ENCODE peak calls at places on chromosome 22, in seven cellular contexts. W, C, V, H, S, K and U are unnamed samples.
A peak's percentile ranks its signal among the peaks of the same experiment; 100 is the strongest.

GRCh38 chr22:24985824-24986214 is 33.3 kb downstream of the KIAA1671 start:
- DNase-seq in W (peak; percentile 10), C (peak; percentile 98), V (no peak), H (no peak), S (no peak), K (no peak), U (peak; percentile 67)

GRCh38 chr22:50112151-50113118 is 22.6 kb downstream of the MOV10L1 start:
- DNase-seq in W (peak; percentile 86), C (peak; percentile 89), V (no peak), H (no peak), S (no peak), K (no peak), U (peak; percentile 9)

GRCh38 chr22:25038239-25038638 is 85.7 kb downstream of the KIAA1671 start:
- DNase-seq in W (no peak), C (no peak), V (no peak), H (no peak), S (no peak), K (no peak), U (no peak)

GRCh38 chr22:46079861-46080821 is 70.2 kb upstream of the PPARA start:
- DNase-seq in W (no peak), C (no peak), V (no peak), H (no peak), S (no peak), K (no peak), U (no peak)

GRCh38 chr22:26172389-26172990 is 3.2 kb downstream of the SEZ6L start:
- DNase-seq in W (peak; percentile 4), C (peak; percentile 1), V (peak; percentile 69), H (peak; percentile 36), S (peak; percentile 72), K (peak; percentile 37), U (peak; percentile 67)

GRCh38 chr22:46613606-46613997 is 6.6 kb upstream of the GRAMD4 start:
- DNase-seq in W (no peak), C (peak; percentile 11), V (no peak), H (no peak), S (no peak), K (no peak), U (peak; percentile 38)

GRCh38 chr22:50085211-50085999 is at the start of gene MLC1:
- DNase-seq in W (peak; percentile 25), C (no peak), V (no peak), H (no peak), S (no peak), K (no peak), U (no peak)

GRCh38 chr22:38802671-38803121 is 8.8 kb upstream of the DNAL4 start:
- DNase-seq in W (peak; percentile 95), C (peak; percentile 86), V (peak; percentile 43), H (no peak), S (peak; percentile 52), K (peak; percentile 97), U (peak; percentile 62)

GRCh38 chr22:37167176-37167980 is 17.7 kb upstream of the IL2RB start:
- DNase-seq in W (no peak), C (no peak), V (no peak), H (no peak), S (no peak), K (no peak), U (no peak)

GRCh38 chr22:26903030-26903856 is 245.9 kb downstream of the MIAT start:
- DNase-seq in W (no peak), C (no peak), V (peak; percentile 56), H (peak; percentile 47), S (peak; percentile 70), K (no peak), U (peak; percentile 63)

GRCh38 chr22:32473388-32473952 is 1.1 kb upstream of the FBXO7 start:
- DNase-seq in W (peak; percentile 70), C (peak; percentile 79), V (no peak), H (peak; percentile 68), S (peak; percentile 56), K (peak; percentile 27), U (peak; percentile 80)

GRCh38 chr22:40200795-40201194 is 23.1 kb downstream of the TNRC6B start:
- DNase-seq in W (no peak), C (no peak), V (no peak), H (no peak), S (no peak), K (no peak), U (no peak)

GRCh38 chr22:27772370-27773235 is 29.0 kb downstream of the MN1 start:
- DNase-seq in W (no peak), C (no peak), V (no peak), H (no peak), S (no peak), K (no peak), U (no peak)

GRCh38 chr22:24894998-24895397 is 51.5 kb downstream of the LHFPL7 start:
- DNase-seq in W (no peak), C (peak; percentile 49), V (no peak), H (no peak), S (no peak), K (no peak), U (no peak)

GRCh38 chr22:20548806-20549205 is 41.4 kb downstream of the MED15 start:
- DNase-seq in W (no peak), C (no peak), V (no peak), H (no peak), S (no peak), K (no peak), U (no peak)

GRCh38 chr22:20546541-20546950 is 39.1 kb downstream of the MED15 start:
- DNase-seq in W (no peak), C (no peak), V (no peak), H (no peak), S (no peak), K (peak; percentile 72), U (no peak)

GRCh38 chr22:20545681-20546521 is 38.5 kb downstream of the MED15 start:
- DNase-seq in W (no peak), C (no peak), V (no peak), H (no peak), S (no peak), K (no peak), U (no peak)

GRCh38 chr22:20549232-20549841 is 41.9 kb downstream of the MED15 start:
- DNase-seq in W (no peak), C (no peak), V (no peak), H (no peak), S (no peak), K (no peak), U (no peak)

DNA sequence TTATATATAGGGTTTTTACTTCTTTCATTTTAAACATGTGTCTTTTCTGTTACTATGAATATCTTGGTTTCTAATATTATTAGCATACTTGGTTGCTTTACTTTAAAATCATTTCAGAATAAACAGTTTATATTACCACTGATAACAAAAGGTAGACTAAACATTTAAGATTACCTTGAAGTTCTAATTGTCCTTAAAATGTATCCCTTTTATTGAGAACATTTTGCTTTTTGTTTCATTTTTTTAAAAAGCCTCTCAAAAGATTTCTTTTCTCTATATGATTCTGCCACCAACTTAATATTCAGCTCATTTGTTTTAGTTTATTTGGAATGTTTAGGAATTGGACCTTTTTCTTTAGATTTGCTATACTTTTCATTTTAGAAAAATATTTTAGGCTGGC is 39.6 kb downstream of the MED15 start:
- DNase-seq in W (no peak), C (no peak), V (no peak), H (no peak), S (no peak), K (no peak), U (no peak)
- H2AK5ac ChIP-seq in W (no peak overlapping the region), C (no peak overlapping the region), V (no peak overlapping the region), H (no peak overlapping the region), S (no peak overlapping the region), K (no peak overlapping the region), U (no peak overlapping the region)

GRCh38 chr22:44848296-44848741 is 95.9 kb downstream of the ARHGAP8 start:
- DNase-seq in W (peak; percentile 6), C (no peak), V (no peak), H (no peak), S (no peak), K (no peak), U (no peak)

GRCh38 chr22:44847892-44848291 is 95.5 kb downstream of the ARHGAP8 start:
- DNase-seq in W (no peak), C (no peak), V (no peak), H (no peak), S (no peak), K (no peak), U (no peak)

GRCh38 chr22:44847380-44847779 is 95.0 kb downstream of the ARHGAP8 start:
- DNase-seq in W (no peak), C (no peak), V (no peak), H (no peak), S (no peak), K (no peak), U (no peak)

GRCh38 chr22:44850946-44851345 is 98.6 kb downstream of the ARHGAP8 start:
- DNase-seq in W (no peak), C (no peak), V (no peak), H (no peak), S (no peak), K (no peak), U (no peak)

GRCh38 chr22:44848791-44849410 is 96.5 kb downstream of the ARHGAP8 start:
- DNase-seq in W (no peak), C (no peak), V (no peak), H (no peak), S (no peak), K (no peak), U (no peak)
- H3K4ac ChIP-seq in W (no peak overlapping the region), C (no peak overlapping the region), V (no peak overlapping the region), H (no peak overlapping the region), S (no peak overlapping the region), K (no peak overlapping the region), U (no peak overlapping the region)

GRCh38 chr22:29203883-29204282 is 1.8 kb upstream of the EMID1 start:
- DNase-seq in W (no peak), C (no peak), V (no peak), H (no peak), S (no peak), K (no peak), U (no peak)

GRCh38 chr22:29205598-29206371 is at the start of gene EMID1:
- DNase-seq in W (peak; percentile 9), C (peak; percentile 42), V (peak; percentile 62), H (peak; percentile 46), S (peak; percentile 77), K (no peak), U (peak; percentile 37)

GRCh38 chr22:29203456-29203855 is 2.2 kb upstream of the EMID1 start:
- DNase-seq in W (no peak), C (no peak), V (no peak), H (no peak), S (no peak), K (no peak), U (no peak)

GRCh38 chr22:29205260-29205597 is 467 bp upstream of the EMID1 start:
- DNase-seq in W (no peak), C (no peak), V (no peak), H (no peak), S (no peak), K (no peak), U (no peak)

DNA sequence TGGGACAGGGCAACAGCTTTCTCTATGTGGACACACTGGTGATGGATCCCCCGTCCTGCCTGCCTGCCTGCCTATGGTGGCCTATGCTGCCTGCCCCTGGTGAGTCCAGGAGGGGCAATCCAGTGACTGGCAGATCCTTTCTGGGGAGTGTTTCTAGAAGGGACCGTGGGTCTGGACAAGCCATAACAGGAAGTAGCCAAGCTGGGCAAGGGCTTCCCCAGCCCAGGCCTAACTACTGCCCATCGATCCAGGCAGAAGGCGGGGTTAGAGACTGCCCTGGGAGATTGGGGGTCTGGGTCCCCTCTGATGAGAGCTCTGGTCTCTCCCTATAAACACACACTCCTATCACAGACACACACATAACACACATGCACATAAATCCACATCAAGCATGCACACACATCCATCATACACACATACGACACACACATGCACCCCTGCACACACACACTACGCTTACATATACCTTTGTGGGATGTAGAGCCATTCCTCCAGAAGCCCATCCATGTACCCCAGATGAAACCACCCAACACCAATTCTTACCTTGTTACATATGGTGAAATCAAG is 996 bp upstream of the EMID1 start:
- DNase-seq in W (no peak), C (no peak), V (no peak), H (no peak), S (no peak), K (no peak), U (no peak)
- H2AK5ac ChIP-seq in W (peak overlapping the region; percentile 25), C (no peak overlapping the region), V (no peak overlapping the region), H (peak overlapping the region; percentile 9), S (peak overlapping the region; percentile 88), K (no peak overlapping the region), U (no peak overlapping the region)

GRCh38 chr22:17789379-17790200 is 15.3 kb upstream of the BID start:
- DNase-seq in W (no peak), C (no peak), V (no peak), H (no peak), S (no peak), K (no peak), U (no peak)
- H3K4ac ChIP-seq in W (no peak overlapping the region), C (no peak overlapping the region), V (no peak overlapping the region), H (no peak overlapping the region), S (no peak overlapping the region), K (no peak overlapping the region), U (no peak overlapping the region)